ENCODE peak calls at places on chromosomes 5 and 9, in nine cellular contexts. Q is transverse colon; N is H1; R is neuronal stem cell; H is endodermal cell; Y is left ventricle myocardium inferior; X is CD4-positive, CD25-positive, alpha-beta regulatory T cell; E is neural progenitor cell; U is brain microvascular endothelial cell. G is an unnamed sample.

GRCh38 chr9:103904242-103904641 is 189.9 kb upstream of the SMC2 start:
- DNase-seq in Q (no peak), N (no peak), R (no peak), H (no peak), Y (no peak), X (no peak), E (peak; percentile 1), U (no peak), G (no peak)

GRCh38 chr9:96222132-96222531 is 79.8 kb downstream of the HSD17B3 start:
- DNase-seq in Q (no peak), N (no peak), R (no peak), H (no peak), Y (no peak), X (no peak), E (peak; percentile 26), U (no peak), G (peak; percentile 81)

GRCh38 chr5:165209101-165209727 is 1703.8 kb downstream of the MAT2B start:
- DNase-seq in Q (no peak), N (no peak), R (peak; percentile 36), H (no peak), Y (no peak), X (no peak), E (peak; percentile 37), U (no peak), G (peak; percentile 22)

GRCh38 chr5:1881731-1882336 is 891 bp downstream of the IRX4 start:
- DNase-seq in Q (no peak), N (peak; percentile 78), R (no peak), H (peak; percentile 76), Y (no peak), X (no peak), E (peak; percentile 52), U (no peak), G (peak; percentile 84)

GRCh38 chr9:116632990-116633441 is 54.1 kb upstream of the TRIM32 start:
- DNase-seq in Q (no peak), N (no peak), R (no peak), H (no peak), Y (no peak), X (no peak), E (no peak), U (peak; percentile 46), G (no peak)

GRCh38 chr9:4666042-4666699 is at the start of gene SPATA6L:
- DNase-seq in Q (peak; percentile 76), N (peak; percentile 52), R (no peak), H (peak; percentile 66), Y (peak; percentile 71), X (peak; percentile 31), E (peak; percentile 43), U (no peak), G (peak; percentile 64)

GRCh38 chr5:133730346-133730745 is 118.0 kb upstream of the FSTL4 start:
- DNase-seq in Q (no peak), N (no peak), R (no peak), H (no peak), Y (no peak), X (no peak), E (no peak), U (no peak), G (no peak)

GRCh38 chr9:26308328-26308727 is 584.3 kb downstream of the CAAP1 start:
- DNase-seq in Q (no peak), N (no peak), R (no peak), H (no peak), Y (no peak), X (no peak), E (no peak), U (no peak), G (no peak)

GRCh38 chr5:39076757-39077475 is 2.7 kb upstream of the RICTOR start:
- DNase-seq in Q (no peak), N (no peak), R (no peak), H (no peak), Y (no peak), X (no peak), E (no peak), U (no peak), G (no peak)

GRCh38 chr5:87137280-87137679 is 130.4 kb upstream of the RASA1 start:
- DNase-seq in Q (no peak), N (no peak), R (no peak), H (no peak), Y (peak; percentile 55), X (no peak), E (no peak), U (no peak), G (no peak)

GRCh38 chr5:128546658-128547281 is 8.7 kb upstream of the FBN2 start:
- DNase-seq in Q (no peak), N (no peak), R (no peak), H (peak; percentile 73), Y (no peak), X (no peak), E (no peak), U (no peak), G (no peak)

GRCh38 chr9:35682520-35682919 is 7.2 kb downstream of the TPM2 start:
- DNase-seq in Q (no peak), N (no peak), R (no peak), H (no peak), Y (no peak), X (no peak), E (no peak), U (no peak), G (no peak)

GRCh38 chr5:109028608-109029299 is 281.1 kb downstream of the FER start:
- DNase-seq in Q (no peak), N (no peak), R (no peak), H (no peak), Y (no peak), X (no peak), E (no peak), U (peak; percentile 12), G (no peak)

GRCh38 chr9:93599571-93600403 is 23.4 kb downstream of the PHF2 start:
- DNase-seq in Q (no peak), N (peak; percentile 47), R (no peak), H (peak; percentile 46), Y (no peak), X (no peak), E (no peak), U (no peak), G (peak; percentile 58)

GRCh38 chr5:177194278-177194677 is 60.7 kb downstream of the NSD1 start:
- DNase-seq in Q (no peak), N (no peak), R (no peak), H (no peak), Y (no peak), X (no peak), E (no peak), U (peak; percentile 84), G (no peak)

GRCh38 chr9:101999441-101999840 is 261.0 kb upstream of the GRIN3A start:
- DNase-seq in Q (no peak), N (no peak), R (no peak), H (no peak), Y (no peak), X (no peak), E (peak; percentile 3), U (no peak), G (no peak)

GRCh38 chr5:140840978-140841962 is at the start of gene PCDHA8:
- DNase-seq in Q (no peak), N (peak; percentile 84), R (no peak), H (peak; percentile 86), Y (no peak), X (no peak), E (peak; percentile 15), U (no peak), G (peak; percentile 78)

GRCh38 chr9:35649431-35650340 is 1.0 kb downstream of the SIT1 start:
- DNase-seq in Q (no peak), N (no peak), R (no peak), H (no peak), Y (no peak), X (peak; percentile 55), E (no peak), U (no peak), G (peak; percentile 46)

GRCh38 chr5:151751091-151751490 is 7.3 kb downstream of the ATOX1 start:
- DNase-seq in Q (no peak), N (no peak), R (no peak), H (no peak), Y (no peak), X (no peak), E (no peak), U (no peak), G (no peak)

GRCh38 chr5:129392681-129393080 is 67.4 kb upstream of the ADAMTS19 start:
- DNase-seq in Q (no peak), N (no peak), R (no peak), H (no peak), Y (no peak), X (no peak), E (no peak), U (no peak), G (no peak)

GRCh38 chr9:97505845-97506244 is 4.4 kb downstream of the TMOD1 start:
- DNase-seq in Q (no peak), N (peak; percentile 16), R (no peak), H (no peak), Y (no peak), X (no peak), E (no peak), U (no peak), G (no peak)
- H3K27me3 ChIP-seq in Q (peaks cover 42% of the 10 kb centered on the region), N (peaks cover 38% of the 10 kb centered on the region), R (peaks cover 13% of the 10 kb centered on the region), H (peaks cover 27% of the 10 kb centered on the region), Y (peaks cover 12% of the 10 kb centered on the region), X (peaks cover 22% of the 10 kb centered on the region), E (peaks cover 69% of the 10 kb centered on the region), U (peaks cover 42% of the 10 kb centered on the region), G (peaks cover 40% of the 10 kb centered on the region)

DNA sequence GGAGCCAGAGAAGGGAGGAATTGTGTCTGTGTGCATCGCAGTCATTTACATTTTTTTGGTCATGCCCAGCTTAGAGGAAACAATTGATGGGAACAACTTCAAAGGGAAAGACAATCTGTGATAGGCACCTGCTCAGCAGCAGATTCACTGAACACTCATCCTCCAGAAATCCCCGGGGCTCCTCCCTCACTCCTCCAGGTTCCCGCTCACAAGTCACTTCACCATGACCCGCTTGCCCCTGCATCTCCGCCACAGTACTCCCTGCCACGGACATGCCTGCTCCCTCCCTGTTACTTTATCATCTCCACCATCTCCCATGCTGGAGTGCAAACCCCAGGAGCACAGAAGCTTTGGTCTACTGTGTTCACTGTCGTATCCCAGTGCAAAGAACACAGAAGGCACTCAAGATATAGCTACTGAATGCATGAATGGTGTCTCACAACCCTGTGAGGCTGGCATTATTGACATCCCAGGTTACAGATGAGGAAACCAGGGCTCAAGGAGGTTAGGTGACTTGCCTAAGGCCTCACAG is 16.2 kb downstream of the LHX6 start:
- DNase-seq in Q (no peak), N (no peak), R (no peak), H (no peak), Y (no peak), X (no peak), E (no peak), U (no peak), G (no peak)
- H3K27me3 ChIP-seq in Q (peaks cover 74% of the 10 kb centered on the region), N (peaks cover 60% of the 10 kb centered on the region), R (peaks cover 33% of the 10 kb centered on the region), H (peaks cover 72% of the 10 kb centered on the region), Y (peaks cover 82% of the 10 kb centered on the region), X (peaks cover 34% of the 10 kb centered on the region), E (peaks cover 91% of the 10 kb centered on the region), U (peaks cover 70% of the 10 kb centered on the region), G (peaks cover 52% of the 10 kb centered on the region)

DNA sequence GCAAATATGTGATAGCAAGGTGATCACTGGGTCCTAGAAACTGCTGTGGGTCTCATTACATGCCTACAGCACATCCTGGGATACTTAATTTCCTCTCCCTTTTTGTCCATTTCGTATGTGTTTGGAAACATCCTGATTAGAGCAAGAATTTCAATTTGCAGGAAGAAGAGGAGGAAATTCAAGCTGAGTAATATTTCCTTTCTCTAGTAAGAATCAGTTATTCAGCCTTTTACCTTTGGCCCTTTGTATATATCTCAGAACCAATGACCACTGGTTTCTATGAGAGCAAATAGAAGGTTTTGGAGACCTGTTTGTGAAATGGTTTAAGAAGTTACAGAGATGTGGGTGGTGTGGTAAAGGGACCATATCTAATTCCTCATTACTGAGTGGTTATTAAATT is 171.6 kb downstream of the RMI1 start:
- DNase-seq in Q (no peak), N (no peak), R (no peak), H (no peak), Y (no peak), X (no peak), E (no peak), U (no peak), G (no peak)
- H3K27me3 ChIP-seq in Q (no peaks in the 10 kb centered on the region), N (peaks cover 34% of the 10 kb centered on the region), R (no peaks in the 10 kb centered on the region), H (no peaks in the 10 kb centered on the region), Y (no peaks in the 10 kb centered on the region), X (peaks cover 5% of the 10 kb centered on the region), E (peaks cover 96% of the 10 kb centered on the region), U (no peaks in the 10 kb centered on the region), G (peaks cover 29% of the 10 kb centered on the region)

GRCh38 chr5:142942901-142943300 is 172.7 kb downstream of the ARHGAP26 start:
- DNase-seq in Q (no peak), N (no peak), R (no peak), H (no peak), Y (no peak), X (no peak), E (no peak), U (no peak), G (no peak)
- H3K27me3 ChIP-seq in Q (no peaks in the 10 kb centered on the region), N (no peaks in the 10 kb centered on the region), R (no peaks in the 10 kb centered on the region), H (no peaks in the 10 kb centered on the region), Y (no peaks in the 10 kb centered on the region), X (no peaks in the 10 kb centered on the region), E (no peaks in the 10 kb centered on the region), U (no peaks in the 10 kb centered on the region), G (no peaks in the 10 kb centered on the region)

G was measured in H7.